ENCODE peak calls at places on chromosomes 2 and 18, in five cellular contexts. One of them, this sample, is unnamed.

GRCh38 chr18:74528913-74529312 is 5.4 kb upstream of the CNDP1 start:
- DNase-seq in fibroblast of lung: no peak
- DNase-seq in NCI-H1694 treated with DMSO at 0.1 percent for 48 hours: no peak
- DNase-seq in stimulated activated CD4-positive, alpha-beta T cell treated with anti-CD3 and anti-CD28 coated beads, Interleukin-12 subunit alpha, Interleukin-12 subunit beta, amount 100 ng/mL, for 48 hours: no peak
- DNase-seq in NCI-H226: no peak
- DNase-seq in this sample: no peak

GRCh38 chr2:157307021-157307420 is 18.6 kb downstream of the ERMN start:
- DNase-seq in fibroblast of lung: peak
- DNase-seq in stimulated activated CD4-positive, alpha-beta T cell treated with anti-CD3 and anti-CD28 coated beads, Interleukin-12 subunit alpha, Interleukin-12 subunit beta, amount 100 ng/mL, for 48 hours: no peak
- DNase-seq in NCI-H1694 treated with DMSO at 0.1 percent for 48 hours: peak
- DNase-seq in NCI-H226: no peak
- DNase-seq in this sample: peak

GRCh38 chr2:36834203-36834602 is 132.1 kb downstream of the STRN start:
- DNase-seq in NCI-H226: no peak
- DNase-seq in fibroblast of lung: no peak
- DNase-seq in stimulated activated CD4-positive, alpha-beta T cell treated with anti-CD3 and anti-CD28 coated beads, Interleukin-12 subunit alpha, Interleukin-12 subunit beta, amount 100 ng/mL, for 48 hours: no peak
- DNase-seq in NCI-H1694 treated with DMSO at 0.1 percent for 48 hours: no peak
- DNase-seq in this sample: no peak

GRCh38 chr2:180291060-180291459 is 284.0 kb upstream of the CWC22 start:
- DNase-seq in NCI-H1694 treated with DMSO at 0.1 percent for 48 hours: no peak
- DNase-seq in NCI-H226: peak
- DNase-seq in fibroblast of lung: peak
- DNase-seq in stimulated activated CD4-positive, alpha-beta T cell treated with anti-CD3 and anti-CD28 coated beads, Interleukin-12 subunit alpha, Interleukin-12 subunit beta, amount 100 ng/mL, for 48 hours: no peak
- DNase-seq in this sample: no peak

GRCh38 chr2:236769981-236770671 is 200.5 kb downstream of the ACKR3 start:
- DNase-seq in fibroblast of lung: peak
- DNase-seq in NCI-H226: peak
- DNase-seq in NCI-H1694 treated with DMSO at 0.1 percent for 48 hours: no peak
- DNase-seq in stimulated activated CD4-positive, alpha-beta T cell treated with anti-CD3 and anti-CD28 coated beads, Interleukin-12 subunit alpha, Interleukin-12 subunit beta, amount 100 ng/mL, for 48 hours: no peak
- DNase-seq in this sample: peak

GRCh38 chr18:36095936-36096519 is 28.7 kb upstream of the RPRD1A start:
- DNase-seq in NCI-H1694 treated with DMSO at 0.1 percent for 48 hours: peak
- DNase-seq in fibroblast of lung: peak
- DNase-seq in NCI-H226: no peak
- DNase-seq in stimulated activated CD4-positive, alpha-beta T cell treated with anti-CD3 and anti-CD28 coated beads, Interleukin-12 subunit alpha, Interleukin-12 subunit beta, amount 100 ng/mL, for 48 hours: no peak
- DNase-seq in this sample: peak

GRCh38 chr18:55489742-55490055 is 98.3 kb downstream of the TCF4 start:
- DNase-seq in NCI-H226: no peak
- DNase-seq in NCI-H1694 treated with DMSO at 0.1 percent for 48 hours: no peak
- DNase-seq in stimulated activated CD4-positive, alpha-beta T cell treated with anti-CD3 and anti-CD28 coated beads, Interleukin-12 subunit alpha, Interleukin-12 subunit beta, amount 100 ng/mL, for 48 hours: peak
- DNase-seq in fibroblast of lung: peak
- DNase-seq in this sample: no peak

GRCh38 chr2:239234151-239234825 is 166.5 kb downstream of the HDAC4 start:
- DNase-seq in fibroblast of lung: no peak
- DNase-seq in NCI-H226: no peak
- DNase-seq in NCI-H1694 treated with DMSO at 0.1 percent for 48 hours: no peak
- DNase-seq in stimulated activated CD4-positive, alpha-beta T cell treated with anti-CD3 and anti-CD28 coated beads, Interleukin-12 subunit alpha, Interleukin-12 subunit beta, amount 100 ng/mL, for 48 hours: no peak
- DNase-seq in this sample: no peak

GRCh38 chr18:79863946-79864725 is 66.4 kb downstream of the KCNG2 start:
- DNase-seq in fibroblast of lung: no peak
- DNase-seq in NCI-H1694 treated with DMSO at 0.1 percent for 48 hours: no peak
- DNase-seq in NCI-H226: no peak
- DNase-seq in stimulated activated CD4-positive, alpha-beta T cell treated with anti-CD3 and anti-CD28 coated beads, Interleukin-12 subunit alpha, Interleukin-12 subunit beta, amount 100 ng/mL, for 48 hours: no peak
- DNase-seq in this sample: no peak

GRCh38 chr2:230908595-230909191 is 16.3 kb downstream of the GPR55 start:
- DNase-seq in NCI-H226: peak
- DNase-seq in fibroblast of lung: peak
- DNase-seq in NCI-H1694 treated with DMSO at 0.1 percent for 48 hours: no peak
- DNase-seq in stimulated activated CD4-positive, alpha-beta T cell treated with anti-CD3 and anti-CD28 coated beads, Interleukin-12 subunit alpha, Interleukin-12 subunit beta, amount 100 ng/mL, for 48 hours: peak
- DNase-seq in this sample: peak

GRCh38 chr2:233354971-233355574 is 779 bp downstream of the DGKD start:
- DNase-seq in NCI-H226: no peak
- DNase-seq in NCI-H1694 treated with DMSO at 0.1 percent for 48 hours: peak
- DNase-seq in fibroblast of lung: peak
- DNase-seq in stimulated activated CD4-positive, alpha-beta T cell treated with anti-CD3 and anti-CD28 coated beads, Interleukin-12 subunit alpha, Interleukin-12 subunit beta, amount 100 ng/mL, for 48 hours: no peak
- DNase-seq in this sample: peak

GRCh38 chr2:167048829-167049228 is 160.5 kb downstream of the XIRP2 start:
- DNase-seq in fibroblast of lung: no peak
- DNase-seq in NCI-H226: peak
- DNase-seq in NCI-H1694 treated with DMSO at 0.1 percent for 48 hours: no peak
- DNase-seq in stimulated activated CD4-positive, alpha-beta T cell treated with anti-CD3 and anti-CD28 coated beads, Interleukin-12 subunit alpha, Interleukin-12 subunit beta, amount 100 ng/mL, for 48 hours: no peak
- DNase-seq in this sample: no peak

GRCh38 chr2:144524190-144524957 is 4.5 kb upstream of the ZEB2 start:
- DNase-seq in stimulated activated CD4-positive, alpha-beta T cell treated with anti-CD3 and anti-CD28 coated beads, Interleukin-12 subunit alpha, Interleukin-12 subunit beta, amount 100 ng/mL, for 48 hours: no peak
- DNase-seq in fibroblast of lung: peak
- DNase-seq in NCI-H1694 treated with DMSO at 0.1 percent for 48 hours: no peak
- DNase-seq in NCI-H226: no peak
- DNase-seq in this sample: no peak

GRCh38 chr2:67259581-67260347 is 137.4 kb upstream of the ETAA1 start:
- DNase-seq in NCI-H1694 treated with DMSO at 0.1 percent for 48 hours: peak
- DNase-seq in fibroblast of lung: peak
- DNase-seq in NCI-H226: peak
- DNase-seq in stimulated activated CD4-positive, alpha-beta T cell treated with anti-CD3 and anti-CD28 coated beads, Interleukin-12 subunit alpha, Interleukin-12 subunit beta, amount 100 ng/mL, for 48 hours: no peak
- DNase-seq in this sample: peak

GRCh38 chr2:147164563-147164962 is 680.3 kb upstream of the ACVR2A start:
- DNase-seq in NCI-H1694 treated with DMSO at 0.1 percent for 48 hours: no peak
- DNase-seq in stimulated activated CD4-positive, alpha-beta T cell treated with anti-CD3 and anti-CD28 coated beads, Interleukin-12 subunit alpha, Interleukin-12 subunit beta, amount 100 ng/mL, for 48 hours: no peak
- DNase-seq in NCI-H226: no peak
- DNase-seq in fibroblast of lung: no peak
- DNase-seq in this sample: no peak

GRCh38 chr2:164803772-164804466 is 37.7 kb downstream of the COBLL1 start:
- DNase-seq in NCI-H1694 treated with DMSO at 0.1 percent for 48 hours: no peak
- DNase-seq in NCI-H226: peak
- DNase-seq in stimulated activated CD4-positive, alpha-beta T cell treated with anti-CD3 and anti-CD28 coated beads, Interleukin-12 subunit alpha, Interleukin-12 subunit beta, amount 100 ng/mL, for 48 hours: no peak
- DNase-seq in fibroblast of lung: peak
- DNase-seq in this sample: no peak

GRCh38 chr2:230972046-230972445 is 23.9 kb upstream of the SPATA3 start:
- DNase-seq in NCI-H1694 treated with DMSO at 0.1 percent for 48 hours: no peak
- DNase-seq in NCI-H226: no peak
- DNase-seq in fibroblast of lung: no peak
- DNase-seq in stimulated activated CD4-positive, alpha-beta T cell treated with anti-CD3 and anti-CD28 coated beads, Interleukin-12 subunit alpha, Interleukin-12 subunit beta, amount 100 ng/mL, for 48 hours: no peak
- DNase-seq in this sample: no peak

GRCh38 chr2:64613276-64613675 is 40.4 kb downstream of the SERTAD2 start:
- DNase-seq in NCI-H226: no peak
- DNase-seq in NCI-H1694 treated with DMSO at 0.1 percent for 48 hours: no peak
- DNase-seq in stimulated activated CD4-positive, alpha-beta T cell treated with anti-CD3 and anti-CD28 coated beads, Interleukin-12 subunit alpha, Interleukin-12 subunit beta, amount 100 ng/mL, for 48 hours: no peak
- DNase-seq in fibroblast of lung: peak
- DNase-seq in this sample: no peak

GRCh38 chr18:59662008-59662701 is 35.1 kb downstream of the CCBE1 start:
- DNase-seq in fibroblast of lung: peak
- DNase-seq in NCI-H1694 treated with DMSO at 0.1 percent for 48 hours: no peak
- DNase-seq in stimulated activated CD4-positive, alpha-beta T cell treated with anti-CD3 and anti-CD28 coated beads, Interleukin-12 subunit alpha, Interleukin-12 subunit beta, amount 100 ng/mL, for 48 hours: no peak
- DNase-seq in NCI-H226: no peak
- DNase-seq in this sample: peak

GRCh38 chr2:238928520-238929241 is 80.8 kb downstream of the TWIST2 start:
- DNase-seq in NCI-H226: no peak
- DNase-seq in stimulated activated CD4-positive, alpha-beta T cell treated with anti-CD3 and anti-CD28 coated beads, Interleukin-12 subunit alpha, Interleukin-12 subunit beta, amount 100 ng/mL, for 48 hours: no peak
- DNase-seq in NCI-H1694 treated with DMSO at 0.1 percent for 48 hours: no peak
- DNase-seq in fibroblast of lung: no peak
- DNase-seq in this sample: no peak

GRCh38 chr2:119149611-119150010 is 8.9 kb downstream of the C1QL2 start:
- DNase-seq in NCI-H226: no peak
- DNase-seq in NCI-H1694 treated with DMSO at 0.1 percent for 48 hours: no peak
- DNase-seq in stimulated activated CD4-positive, alpha-beta T cell treated with anti-CD3 and anti-CD28 coated beads, Interleukin-12 subunit alpha, Interleukin-12 subunit beta, amount 100 ng/mL, for 48 hours: no peak
- DNase-seq in fibroblast of lung: no peak
- DNase-seq in this sample: no peak

GRCh38 chr18:69567813-69568488 is 167.3 kb downstream of the DOK6 start:
- DNase-seq in NCI-H1694 treated with DMSO at 0.1 percent for 48 hours: no peak
- DNase-seq in fibroblast of lung: no peak
- DNase-seq in NCI-H226: no peak
- DNase-seq in stimulated activated CD4-positive, alpha-beta T cell treated with anti-CD3 and anti-CD28 coated beads, Interleukin-12 subunit alpha, Interleukin-12 subunit beta, amount 100 ng/mL, for 48 hours: no peak
- DNase-seq in this sample: no peak

GRCh38 chr18:25992566-25992965 is 97.8 kb downstream of the SS18 start:
- DNase-seq in NCI-H1694 treated with DMSO at 0.1 percent for 48 hours: no peak
- DNase-seq in fibroblast of lung: no peak
- DNase-seq in stimulated activated CD4-positive, alpha-beta T cell treated with anti-CD3 and anti-CD28 coated beads, Interleukin-12 subunit alpha, Interleukin-12 subunit beta, amount 100 ng/mL, for 48 hours: no peak
- DNase-seq in NCI-H226: no peak
- DNase-seq in this sample: no peak

GRCh38 chr2:213065583-213066444 is 85.6 kb downstream of the IKZF2 start:
- DNase-seq in fibroblast of lung: peak
- DNase-seq in stimulated activated CD4-positive, alpha-beta T cell treated with anti-CD3 and anti-CD28 coated beads, Interleukin-12 subunit alpha, Interleukin-12 subunit beta, amount 100 ng/mL, for 48 hours: no peak
- DNase-seq in NCI-H226: peak
- DNase-seq in NCI-H1694 treated with DMSO at 0.1 percent for 48 hours: peak
- DNase-seq in this sample: peak

GRCh38 chr18:75915941-75916640 is 488.6 kb upstream of the SMIM21 start:
- DNase-seq in stimulated activated CD4-positive, alpha-beta T cell treated with anti-CD3 and anti-CD28 coated beads, Interleukin-12 subunit alpha, Interleukin-12 subunit beta, amount 100 ng/mL, for 48 hours: no peak
- DNase-seq in NCI-H226: no peak
- DNase-seq in fibroblast of lung: peak
- DNase-seq in NCI-H1694 treated with DMSO at 0.1 percent for 48 hours: no peak
- DNase-seq in this sample: no peak

GRCh38 chr2:86229221-86229620 is 30.0 kb downstream of the MRPL35 start:
- DNase-seq in stimulated activated CD4-positive, alpha-beta T cell treated with anti-CD3 and anti-CD28 coated beads, Interleukin-12 subunit alpha, Interleukin-12 subunit beta, amount 100 ng/mL, for 48 hours: no peak
- DNase-seq in NCI-H226: no peak
- DNase-seq in NCI-H1694 treated with DMSO at 0.1 percent for 48 hours: no peak
- DNase-seq in fibroblast of lung: no peak
- DNase-seq in this sample: no peak